ENCODE peak calls at places on chromosomes 13 and 19, in eight cellular contexts. Q is AG08395; B is left kidney; Y is MV-4-11; X is activated CD8-positive, alpha-beta memory T cell treated with anti-CD3 and anti-CD28 coated beads for 48 hours; A is tibial nerve; H is AG04449; M is GOT3. V is an unnamed sample.

GRCh38 chr13:32267836-32268439 is 47.2 kb downstream of the ZAR1L start:
- DNase-seq in Q (no peak), B (peak), Y (no peak), X (peak), A (no peak), H (no peak), M (no peak), V (no peak)

GRCh38 chr13:113112893-113113845 is 7.6 kb downstream of the F7 start:
- DNase-seq in Q (no peak), B (no peak), Y (no peak), X (no peak), A (no peak), H (no peak), M (no peak), V (no peak)

GRCh38 chr13:48304132-48304876 is 753 bp downstream of the RB1 start:
- DNase-seq in Q (peak), B (peak), Y (peak), X (no peak), A (peak), H (no peak), M (no peak), V (no peak)

GRCh38 chr19:29409121-29409862 is 116.5 kb upstream of the VSTM2B start:
- DNase-seq in Q (no peak), B (no peak), Y (no peak), X (no peak), A (no peak), H (no peak), M (no peak), V (no peak)

GRCh38 chr19:1263198-1263597 is 5.9 kb upstream of the CIRBP start:
- DNase-seq in Q (no peak), B (peak), Y (no peak), X (no peak), A (no peak), H (no peak), M (no peak), V (no peak)

GRCh38 chr19:31668916-31669315 is 319.7 kb upstream of the TSHZ3 start:
- DNase-seq in Q (no peak), B (no peak), Y (no peak), X (no peak), A (no peak), H (no peak), M (no peak), V (no peak)

GRCh38 chr19:36973021-36973843 is 57.1 kb downstream of the ZNF568 start:
- DNase-seq in Q (peak), B (peak), Y (no peak), X (peak), A (peak), H (no peak), M (peak), V (peak)

GRCh38 chr13:105165449-105166125 is 1369.9 kb downstream of the EFNB2 start:
- DNase-seq in Q (no peak), B (no peak), Y (no peak), X (no peak), A (no peak), H (no peak), M (no peak), V (no peak)

GRCh38 chr19:2268480-2268830 is 12.2 kb upstream of the JSRP1 start:
- DNase-seq in Q (no peak), B (no peak), Y (no peak), X (no peak), A (no peak), H (no peak), M (no peak), V (no peak)

GRCh38 chr19:2476451-2477140 is 669 bp downstream of the GADD45B start:
- DNase-seq in Q (no peak), B (peak), Y (peak), X (peak), A (no peak), H (no peak), M (no peak), V (no peak)

GRCh38 chr13:79742923-79743322 is 262.0 kb downstream of the NDFIP2 start:
- DNase-seq in Q (no peak), B (no peak), Y (no peak), X (no peak), A (no peak), H (no peak), M (no peak), V (no peak)

GRCh38 chr19:1685046-1685445 is 32.6 kb upstream of the TCF3 start:
- DNase-seq in Q (no peak), B (no peak), Y (no peak), X (no peak), A (no peak), H (no peak), M (no peak), V (no peak)

GRCh38 chr13:101727118-101727517 is 274.6 kb downstream of the ITGBL1 start:
- DNase-seq in Q (no peak), B (no peak), Y (no peak), X (no peak), A (no peak), H (no peak), M (no peak), V (no peak)

GRCh38 chr19:43784251-43784980 is 3.6 kb upstream of the KCNN4 start:
- DNase-seq in Q (peak), B (no peak), Y (peak), X (no peak), A (no peak), H (peak), M (peak), V (no peak)

GRCh38 chr13:111202745-111203144 is 87.6 kb downstream of the ARHGEF7 start:
- DNase-seq in Q (peak), B (peak), Y (peak), X (no peak), A (no peak), H (peak), M (no peak), V (no peak)

GRCh38 chr13:77946522-77946921 is 27.9 kb upstream of the EDNRB start:
- DNase-seq in Q (no peak), B (peak), Y (no peak), X (no peak), A (no peak), H (no peak), M (no peak), V (no peak)

GRCh38 chr19:34838753-34839431 is 65.9 kb upstream of the ZNF599 start:
- DNase-seq in Q (no peak), B (peak), Y (no peak), X (no peak), A (no peak), H (no peak), M (no peak), V (no peak)

GRCh38 chr13:40447857-40448256 is 218.6 kb downstream of the FOXO1 start:
- DNase-seq in Q (no peak), B (no peak), Y (no peak), X (no peak), A (no peak), H (no peak), M (no peak), V (no peak)

GRCh38 chr13:112783135-112783945 is 93.5 kb downstream of the ATP11A start:
- DNase-seq in Q (peak), B (no peak), Y (peak), X (no peak), A (peak), H (no peak), M (no peak), V (no peak)